ENCODE peak calls at places on chromosomes 12 and 14, in ten cellular contexts. A, W, V, I, O, U, G, F, M and Y are unnamed samples.

GRCh38 chr14:75519826-75520692 is 2.2 kb upstream of the BATF start:
- DNase-seq in G (no peak), V (peak), W (peak), I (no peak), M (no peak), A (no peak), O (no peak), F (no peak), U (no peak), Y (no peak)

GRCh38 chr12:89354630-89354931 is 2.3 kb upstream of the DUSP6 start:
- DNase-seq in M (no peak), A (peak), G (no peak), V (peak), F (no peak), I (no peak), U (peak), O (no peak), W (no peak), Y (no peak)

GRCh38 chr12:131939007-131939406 is 9.9 kb downstream of the PUS1 start:
- DNase-seq in U (no peak), A (no peak), M (no peak), O (no peak), I (no peak), V (no peak), F (peak), W (no peak), G (no peak), Y (no peak)

GRCh38 chr14:61129168-61129745 is 148.2 kb downstream of the SLC38A6 start:
- DNase-seq in W (no peak), A (peak), V (no peak), F (no peak), G (no peak), I (no peak), M (no peak), U (no peak), O (no peak), Y (no peak)

GRCh38 chr12:132281021-132281420 is 48.4 kb downstream of the GALNT9 start:
- DNase-seq in V (no peak), U (no peak), O (no peak), M (no peak), G (no peak), W (no peak), F (no peak), I (no peak), A (no peak), Y (no peak)

GRCh38 chr12:86719381-86719780 is 463.2 kb upstream of the MGAT4C start:
- DNase-seq in V (peak), F (no peak), A (peak), G (no peak), M (no peak), I (peak), U (no peak), W (no peak), O (no peak), Y (no peak)

GRCh38 chr14:74240794-74241610 is 1.8 kb downstream of the VSX2 start:
- DNase-seq in V (no peak), A (no peak), U (peak), G (no peak), W (peak), M (peak), F (no peak), I (no peak), O (no peak), Y (peak)

GRCh38 chr12:132415456-132416120 is 74.4 kb upstream of the FBRSL1 start:
- DNase-seq in G (no peak), U (no peak), A (no peak), F (no peak), V (no peak), O (no peak), I (no peak), W (no peak), M (no peak), Y (no peak)

GRCh38 chr14:95477411-95478089 is 38.9 kb downstream of the SYNE3 start:
- DNase-seq in M (no peak), O (no peak), I (no peak), G (no peak), A (no peak), V (no peak), U (no peak), F (no peak), W (no peak), Y (no peak)

GRCh38 chr12:89801284-89801683 is 92.6 kb upstream of the ATP2B1 start:
- DNase-seq in M (no peak), O (no peak), W (no peak), A (no peak), G (no peak), U (no peak), I (no peak), F (no peak), V (no peak), Y (no peak)

GRCh38 chr12:9211687-9212086 is 3.5 kb upstream of the PZP start:
- DNase-seq in A (no peak), O (no peak), F (no peak), U (no peak), I (no peak), G (no peak), V (no peak), W (no peak), M (no peak), Y (no peak)

GRCh38 chr14:29836395-29836794 is 91.3 kb downstream of the PRKD1 start:
- DNase-seq in I (no peak), F (no peak), G (no peak), A (no peak), W (no peak), U (no peak), O (no peak), M (no peak), V (no peak), Y (no peak)

GRCh38 chr12:6554168-6554989 is 1.5 kb downstream of the IFFO1 start:
- DNase-seq in A (peak), M (peak), G (no peak), O (peak), U (peak), W (peak), V (peak), I (peak), F (peak), Y (peak)

GRCh38 chr14:22718091-22718490 is 48.4 kb upstream of the OXA1L start:
- DNase-seq in M (no peak), G (no peak), I (no peak), W (no peak), U (no peak), O (no peak), F (no peak), A (no peak), V (no peak), Y (no peak)

GRCh38 chr14:49297102-49297501 is 289.1 kb downstream of the RPS29 start:
- DNase-seq in O (no peak), G (no peak), V (no peak), I (no peak), A (no peak), F (peak), W (no peak), U (no peak), M (no peak), Y (no peak)

GRCh38 chr12:52181757-52182156 is 10.1 kb downstream of the KRT80 start:
- DNase-seq in V (peak), G (no peak), M (peak), I (peak), W (no peak), F (no peak), A (no peak), O (no peak), U (no peak), Y (no peak)

GRCh38 chr12:68804654-68805591 is 3.1 kb upstream of the MDM2 start:
- DNase-seq in F (peak), A (no peak), W (no peak), G (no peak), M (peak), I (no peak), O (no peak), U (no peak), V (no peak), Y (no peak)

GRCh38 chr14:29353473-29353872 is 574.2 kb downstream of the PRKD1 start:
- DNase-seq in V (no peak), F (no peak), M (no peak), W (no peak), A (no peak), I (no peak), O (no peak), U (no peak), G (no peak), Y (no peak)